ENCODE peak calls at places on chromosome 5, in seven cellular contexts. One of them, this sample, is unnamed. For H3K27me3, the result is how much of the 10 kb centered on the place peaks cover.

GRCh38 chr5:40853632-40854192 is 12.5 kb downstream of the CARD6 start:
- DNase-seq in mesendoderm: no peak
- DNase-seq in CD8-positive, alpha-beta memory T cell: no peak
- DNase-seq in tibial artery: no peak
- DNase-seq in neuronal stem cell: no peak
- DNase-seq in ovary: no peak
- DNase-seq in prostate gland: no peak
- DNase-seq in this sample: no peak

GRCh38 chr5:131679911-131680310 is 44.9 kb upstream of the RAPGEF6 start:
- DNase-seq in CD8-positive, alpha-beta memory T cell: no peak
- DNase-seq in prostate gland: no peak
- DNase-seq in mesendoderm: no peak
- DNase-seq in tibial artery: no peak
- DNase-seq in ovary: no peak
- DNase-seq in neuronal stem cell: no peak
- DNase-seq in this sample: no peak

GRCh38 chr5:172939045-172939444 is 20.2 kb upstream of the RPL26L1 start:
- DNase-seq in ovary: no peak
- DNase-seq in CD8-positive, alpha-beta memory T cell: no peak
- DNase-seq in tibial artery: no peak
- DNase-seq in neuronal stem cell: no peak
- DNase-seq in prostate gland: no peak
- DNase-seq in mesendoderm: peak
- DNase-seq in this sample: no peak

GRCh38 chr5:82197550-82197949 is 80.6 kb downstream of the RPS23 start:
- DNase-seq in tibial artery: no peak
- DNase-seq in mesendoderm: no peak
- DNase-seq in ovary: no peak
- DNase-seq in neuronal stem cell: no peak
- DNase-seq in CD8-positive, alpha-beta memory T cell: no peak
- DNase-seq in prostate gland: no peak
- DNase-seq in this sample: no peak

GRCh38 chr5:103393131-103393754 is 134.7 kb downstream of the MACIR start:
- DNase-seq in neuronal stem cell: peak
- DNase-seq in ovary: no peak
- DNase-seq in mesendoderm: peak
- DNase-seq in tibial artery: no peak
- DNase-seq in CD8-positive, alpha-beta memory T cell: no peak
- DNase-seq in prostate gland: no peak
- DNase-seq in this sample: no peak

GRCh38 chr5:33781286-33781685 is 110.5 kb downstream of the ADAMTS12 start:
- DNase-seq in ovary: no peak
- DNase-seq in prostate gland: no peak
- DNase-seq in mesendoderm: peak
- DNase-seq in tibial artery: no peak
- DNase-seq in CD8-positive, alpha-beta memory T cell: no peak
- DNase-seq in neuronal stem cell: peak
- DNase-seq in this sample: no peak

GRCh38 chr5:175032013-175032412 is 307.6 kb downstream of the MSX2 start:
- DNase-seq in neuronal stem cell: no peak
- DNase-seq in prostate gland: no peak
- DNase-seq in CD8-positive, alpha-beta memory T cell: no peak
- DNase-seq in mesendoderm: no peak
- DNase-seq in ovary: no peak
- DNase-seq in tibial artery: no peak
- DNase-seq in this sample: no peak

GRCh38 chr5:54774281-54775171 is 210.9 kb downstream of the ESM1 start:
- DNase-seq in tibial artery: peak
- DNase-seq in ovary: peak
- DNase-seq in CD8-positive, alpha-beta memory T cell: no peak
- DNase-seq in neuronal stem cell: no peak
- DNase-seq in mesendoderm: peak
- DNase-seq in prostate gland: no peak
- DNase-seq in this sample: no peak

GRCh38 chr5:140469259-140469658 is 67.6 kb downstream of the ANKHD1 start:
- DNase-seq in CD8-positive, alpha-beta memory T cell: no peak
- DNase-seq in mesendoderm: no peak
- DNase-seq in prostate gland: no peak
- DNase-seq in neuronal stem cell: no peak
- DNase-seq in ovary: no peak
- DNase-seq in tibial artery: no peak
- DNase-seq in this sample: no peak

GRCh38 chr5:78644129-78644528 is 4.4 kb downstream of the LHFPL2 start:
- DNase-seq in tibial artery: no peak
- DNase-seq in prostate gland: no peak
- DNase-seq in neuronal stem cell: no peak
- DNase-seq in mesendoderm: no peak
- DNase-seq in CD8-positive, alpha-beta memory T cell: no peak
- DNase-seq in ovary: no peak
- DNase-seq in this sample: no peak

GRCh38 chr5:178145965-178146820 is 7.5 kb downstream of the NHP2 start:
- DNase-seq in CD8-positive, alpha-beta memory T cell: peak
- DNase-seq in mesendoderm: peak
- DNase-seq in neuronal stem cell: peak
- DNase-seq in tibial artery: no peak
- DNase-seq in prostate gland: peak
- DNase-seq in ovary: peak
- DNase-seq in this sample: no peak

GRCh38 chr5:180282281-180282680 is 9.6 kb downstream of the MAPK9 start:
- DNase-seq in ovary: no peak
- DNase-seq in CD8-positive, alpha-beta memory T cell: no peak
- DNase-seq in neuronal stem cell: no peak
- DNase-seq in mesendoderm: no peak
- DNase-seq in prostate gland: no peak
- DNase-seq in tibial artery: no peak
- DNase-seq in this sample: no peak

GRCh38 chr5:32279223-32279622 is 33.5 kb downstream of the MTMR12 start:
- DNase-seq in ovary: no peak
- DNase-seq in tibial artery: no peak
- DNase-seq in neuronal stem cell: no peak
- DNase-seq in CD8-positive, alpha-beta memory T cell: no peak
- DNase-seq in mesendoderm: no peak
- DNase-seq in prostate gland: no peak
- DNase-seq in this sample: no peak

GRCh38 chr5:145787507-145787906 is 47.6 kb downstream of the PRELID2 start:
- DNase-seq in neuronal stem cell: no peak
- DNase-seq in CD8-positive, alpha-beta memory T cell: no peak
- DNase-seq in prostate gland: no peak
- DNase-seq in mesendoderm: no peak
- DNase-seq in ovary: no peak
- DNase-seq in tibial artery: no peak
- DNase-seq in this sample: no peak

GRCh38 chr5:90830058-90830457 is 271.5 kb downstream of the ADGRV1 start:
- DNase-seq in tibial artery: no peak
- DNase-seq in neuronal stem cell: no peak
- DNase-seq in mesendoderm: no peak
- DNase-seq in prostate gland: peak
- DNase-seq in ovary: no peak
- DNase-seq in CD8-positive, alpha-beta memory T cell: no peak
- DNase-seq in this sample: no peak

GRCh38 chr5:115873392-115873791 is 31.7 kb downstream of the AP3S1 start:
- DNase-seq in tibial artery: no peak
- DNase-seq in neuronal stem cell: no peak
- DNase-seq in CD8-positive, alpha-beta memory T cell: no peak
- DNase-seq in prostate gland: no peak
- DNase-seq in ovary: no peak
- DNase-seq in mesendoderm: no peak
- DNase-seq in this sample: no peak

GRCh38 chr5:168765220-168766037 is 186.3 kb upstream of the PANK3 start:
- DNase-seq in prostate gland: no peak
- DNase-seq in neuronal stem cell: no peak
- DNase-seq in tibial artery: peak
- DNase-seq in CD8-positive, alpha-beta memory T cell: no peak
- DNase-seq in ovary: no peak
- DNase-seq in mesendoderm: no peak
- DNase-seq in this sample: no peak

GRCh38 chr5:140402258-140403074 is 833 bp downstream of the ANKHD1 start:
- DNase-seq in prostate gland: peak
- DNase-seq in tibial artery: peak
- DNase-seq in CD8-positive, alpha-beta memory T cell: peak
- DNase-seq in mesendoderm: peak
- DNase-seq in neuronal stem cell: peak
- DNase-seq in ovary: no peak
- DNase-seq in this sample: peak

GRCh38 chr5:42217791-42218190 is 205.4 kb upstream of the GHR start:
- DNase-seq in ovary: no peak
- DNase-seq in CD8-positive, alpha-beta memory T cell: no peak
- DNase-seq in prostate gland: no peak
- DNase-seq in neuronal stem cell: no peak
- DNase-seq in tibial artery: no peak
- DNase-seq in mesendoderm: no peak
- DNase-seq in this sample: no peak

GRCh38 chr5:71872465-71872864 is 153.4 kb downstream of the CARTPT start:
- DNase-seq in mesendoderm: no peak
- DNase-seq in neuronal stem cell: no peak
- DNase-seq in ovary: no peak
- DNase-seq in prostate gland: no peak
- DNase-seq in CD8-positive, alpha-beta memory T cell: no peak
- DNase-seq in tibial artery: no peak
- DNase-seq in this sample: no peak

GRCh38 chr5:53253421-53253871 is 143.9 kb upstream of the MOCS2 start:
- DNase-seq in mesendoderm: no peak
- DNase-seq in tibial artery: no peak
- DNase-seq in ovary: no peak
- DNase-seq in neuronal stem cell: no peak
- DNase-seq in CD8-positive, alpha-beta memory T cell: no peak
- DNase-seq in prostate gland: no peak
- DNase-seq in this sample: no peak

GRCh38 chr5:144162686-144163085 is 7.8 kb downstream of the YIPF5 start:
- DNase-seq in prostate gland: no peak
- DNase-seq in neuronal stem cell: no peak
- DNase-seq in mesendoderm: no peak
- DNase-seq in tibial artery: no peak
- DNase-seq in ovary: no peak
- DNase-seq in CD8-positive, alpha-beta memory T cell: no peak
- DNase-seq in this sample: no peak

GRCh38 chr5:138975098-138975847 is 100.1 kb upstream of the LRRTM2 start:
- DNase-seq in neuronal stem cell: no peak
- DNase-seq in prostate gland: no peak
- DNase-seq in mesendoderm: no peak
- DNase-seq in CD8-positive, alpha-beta memory T cell: no peak
- DNase-seq in ovary: peak
- DNase-seq in tibial artery: no peak
- DNase-seq in this sample: no peak

GRCh38 chr5:112979723-112980122 is 3.1 kb downstream of the DCP2 start:
- DNase-seq in mesendoderm: no peak
- DNase-seq in neuronal stem cell: no peak
- DNase-seq in ovary: no peak
- DNase-seq in prostate gland: no peak
- DNase-seq in CD8-positive, alpha-beta memory T cell: no peak
- DNase-seq in tibial artery: no peak
- DNase-seq in this sample: no peak

GRCh38 chr5:9710069-9710468 is 79.9 kb upstream of the TAS2R1 start:
- DNase-seq in neuronal stem cell: no peak
- DNase-seq in tibial artery: no peak
- DNase-seq in mesendoderm: no peak
- DNase-seq in prostate gland: no peak
- DNase-seq in ovary: no peak
- DNase-seq in CD8-positive, alpha-beta memory T cell: no peak
- DNase-seq in this sample: no peak

GRCh38 chr5:94691270-94691669 is 72.8 kb downstream of the SLF1 start:
- DNase-seq in prostate gland: no peak
- DNase-seq in mesendoderm: no peak
- DNase-seq in tibial artery: no peak
- DNase-seq in CD8-positive, alpha-beta memory T cell: no peak
- DNase-seq in ovary: no peak
- DNase-seq in neuronal stem cell: no peak
- DNase-seq in this sample: no peak

GRCh38 chr5:148653840-148654781 is at the start of gene HTR4:
- DNase-seq in prostate gland: no peak
- DNase-seq in tibial artery: no peak
- DNase-seq in mesendoderm: no peak
- DNase-seq in CD8-positive, alpha-beta memory T cell: no peak
- DNase-seq in neuronal stem cell: no peak
- DNase-seq in ovary: no peak
- DNase-seq in this sample: no peak
- H3K27me3 ChIP-seq in prostate gland: under half
- H3K27me3 ChIP-seq in tibial artery: under half
- H3K27me3 ChIP-seq in mesendoderm: under half
- H3K27me3 ChIP-seq in CD8-positive, alpha-beta memory T cell: under half
- H3K27me3 ChIP-seq in neuronal stem cell: under half
- H3K27me3 ChIP-seq in ovary: under half
- H3K27me3 ChIP-seq in this sample: half or more

GRCh38 chr5:76084496-76085285 is 1.5 kb downstream of the SV2C start:
- DNase-seq in prostate gland: no peak
- DNase-seq in neuronal stem cell: peak
- DNase-seq in tibial artery: no peak
- DNase-seq in ovary: no peak
- DNase-seq in CD8-positive, alpha-beta memory T cell: no peak
- DNase-seq in mesendoderm: peak
- DNase-seq in this sample: no peak
- H3K27me3 ChIP-seq in prostate gland: under half
- H3K27me3 ChIP-seq in neuronal stem cell: half or more
- H3K27me3 ChIP-seq in tibial artery: under half
- H3K27me3 ChIP-seq in ovary: under half
- H3K27me3 ChIP-seq in CD8-positive, alpha-beta memory T cell: under half
- H3K27me3 ChIP-seq in mesendoderm: under half
- H3K27me3 ChIP-seq in this sample: under half

DNA sequence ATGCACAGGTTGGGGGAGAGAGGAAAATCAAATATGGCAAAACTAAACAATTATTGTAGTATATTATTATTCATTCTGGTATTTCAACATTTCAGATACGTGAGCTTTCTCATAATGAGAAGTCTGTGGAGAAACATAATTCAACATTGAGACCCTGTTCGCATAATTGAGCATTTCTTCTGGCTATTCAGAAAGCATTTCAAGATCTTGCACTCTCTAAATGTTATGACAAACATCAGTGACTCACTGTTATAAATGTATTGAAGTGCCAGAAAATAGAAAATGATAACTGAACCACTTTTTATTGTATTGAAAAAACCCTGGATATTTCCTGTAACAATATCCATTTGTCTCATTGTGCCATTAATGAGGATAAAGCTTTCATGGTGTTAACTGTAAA is 124.5 kb downstream of the CAMK4 start:
- DNase-seq in neuronal stem cell: no peak
- DNase-seq in tibial artery: no peak
- DNase-seq in ovary: no peak
- DNase-seq in CD8-positive, alpha-beta memory T cell: no peak
- DNase-seq in prostate gland: no peak
- DNase-seq in mesendoderm: no peak
- DNase-seq in this sample: no peak
- H3K27me3 ChIP-seq in neuronal stem cell: under half
- H3K27me3 ChIP-seq in tibial artery: under half
- H3K27me3 ChIP-seq in ovary: under half
- H3K27me3 ChIP-seq in CD8-positive, alpha-beta memory T cell: under half
- H3K27me3 ChIP-seq in prostate gland: under half
- H3K27me3 ChIP-seq in mesendoderm: under half
- H3K27me3 ChIP-seq in this sample: under half

GRCh38 chr5:62190173-62190572 is 115.8 kb upstream of the KIF2A start:
- DNase-seq in neuronal stem cell: no peak
- DNase-seq in CD8-positive, alpha-beta memory T cell: no peak
- DNase-seq in prostate gland: no peak
- DNase-seq in ovary: no peak
- DNase-seq in mesendoderm: no peak
- DNase-seq in tibial artery: no peak
- DNase-seq in this sample: no peak
- H3K27me3 ChIP-seq in neuronal stem cell: under half
- H3K27me3 ChIP-seq in CD8-positive, alpha-beta memory T cell: under half
- H3K27me3 ChIP-seq in prostate gland: under half
- H3K27me3 ChIP-seq in ovary: under half
- H3K27me3 ChIP-seq in mesendoderm: under half
- H3K27me3 ChIP-seq in tibial artery: under half
- H3K27me3 ChIP-seq in this sample: under half

This sample was measured in esophagus squamous epithelium.